ENCODE peak calls at places on chromosomes 16 and 17, in five cellular contexts. H is mammary epithelial cell, K is fibroblast of lung, N is PC-9, Z is PC-3. L is an unnamed sample.

GRCh38 chr17:29278692-29279091 is 15.3 kb downstream of the NUFIP2 start:
- DNase-seq in H (no peak), K (no peak), N (no peak), Z (no peak), L (no peak)

GRCh38 chr17:15298176-15298575 is 33.0 kb upstream of the PMP22 start:
- DNase-seq in H (peak), K (peak), N (no peak), Z (peak), L (peak)

GRCh38 chr17:42167807-42168206 is 13.0 kb upstream of the RAB5C start:
- DNase-seq in H (no peak), K (no peak), N (no peak), Z (no peak), L (no peak)

GRCh38 chr16:74865922-74866598 is 91.4 kb upstream of the FA2H start:
- DNase-seq in H (no peak), K (peak), N (no peak), Z (no peak), L (no peak)

GRCh38 chr16:15765880-15766279 is 90.9 kb downstream of the MYH11 start:
- DNase-seq in H (peak), K (peak), N (peak), Z (peak), L (peak)

GRCh38 chr17:42679492-42680330 is 1.9 kb downstream of the CCR10 start:
- DNase-seq in H (peak), K (peak), N (peak), Z (peak), L (peak)

GRCh38 chr17:79832211-79833109 is 6.8 kb downstream of the CBX4 start:
- DNase-seq in H (no peak), K (no peak), N (peak), Z (no peak), L (peak)

GRCh38 chr17:10698116-10698818 is 873 bp downstream of the ADPRM start:
- DNase-seq in H (peak), K (peak), N (no peak), Z (peak), L (peak)

GRCh38 chr17:28684963-28685362 is 23.0 kb downstream of the SUPT6H start:
- DNase-seq in H (no peak), K (peak), N (no peak), Z (peak), L (peak)

GRCh38 chr17:44820631-44821196 is 9.4 kb downstream of the GJC1 start:
- DNase-seq in H (peak), K (peak), N (peak), Z (peak), L (peak)

GRCh38 chr17:2058521-2059124 is 3.7 kb downstream of the HIC1 start:
- DNase-seq in H (no peak), K (peak), N (no peak), Z (no peak), L (no peak)

DNA sequence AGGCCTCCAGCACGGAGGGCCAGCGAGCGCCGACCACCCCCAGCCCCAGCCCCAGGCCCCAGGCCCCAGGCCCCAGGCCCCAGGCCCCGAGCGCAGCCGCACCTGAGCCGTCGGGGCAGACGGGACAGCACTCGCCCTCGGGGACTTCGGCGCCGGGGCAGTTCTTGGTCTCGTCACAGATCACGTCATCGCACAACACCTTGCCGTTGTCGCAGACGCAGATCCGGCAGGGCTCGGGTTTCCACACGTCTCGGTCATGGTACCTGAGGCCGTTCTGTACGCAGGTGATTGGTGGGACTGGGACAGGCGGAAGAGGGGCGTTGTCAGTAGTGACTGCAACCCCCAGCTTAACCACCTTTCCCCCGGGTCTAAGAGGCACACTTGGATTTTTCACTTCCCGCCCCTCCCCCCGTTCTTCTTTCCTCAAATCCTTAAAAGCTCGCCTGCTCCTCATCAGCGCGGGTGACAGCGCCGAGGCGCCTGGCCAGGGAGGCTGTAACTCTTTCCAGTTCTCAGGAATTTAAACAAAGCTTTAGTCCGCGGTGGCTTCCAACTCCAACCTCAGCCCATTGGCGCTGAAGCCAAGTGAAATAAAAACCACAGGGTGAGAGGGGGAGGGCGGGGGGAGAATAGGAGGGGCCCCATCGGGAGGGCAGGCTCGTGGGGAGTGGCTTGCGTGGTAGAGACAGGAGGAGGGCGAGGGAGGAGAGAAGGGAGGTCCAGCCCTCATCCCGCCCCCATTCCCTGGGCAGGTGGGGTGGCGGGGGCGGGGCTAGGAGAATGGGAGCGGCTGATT is 1.6 kb downstream of the COL1A1 start:
- DNase-seq in H (peak), K (peak), N (peak), Z (peak), L (peak)
- TF ChIP-seq EZH2 in H (no peak), K (no peak), N (no peak), Z (no peak), L (no peak)

DNA sequence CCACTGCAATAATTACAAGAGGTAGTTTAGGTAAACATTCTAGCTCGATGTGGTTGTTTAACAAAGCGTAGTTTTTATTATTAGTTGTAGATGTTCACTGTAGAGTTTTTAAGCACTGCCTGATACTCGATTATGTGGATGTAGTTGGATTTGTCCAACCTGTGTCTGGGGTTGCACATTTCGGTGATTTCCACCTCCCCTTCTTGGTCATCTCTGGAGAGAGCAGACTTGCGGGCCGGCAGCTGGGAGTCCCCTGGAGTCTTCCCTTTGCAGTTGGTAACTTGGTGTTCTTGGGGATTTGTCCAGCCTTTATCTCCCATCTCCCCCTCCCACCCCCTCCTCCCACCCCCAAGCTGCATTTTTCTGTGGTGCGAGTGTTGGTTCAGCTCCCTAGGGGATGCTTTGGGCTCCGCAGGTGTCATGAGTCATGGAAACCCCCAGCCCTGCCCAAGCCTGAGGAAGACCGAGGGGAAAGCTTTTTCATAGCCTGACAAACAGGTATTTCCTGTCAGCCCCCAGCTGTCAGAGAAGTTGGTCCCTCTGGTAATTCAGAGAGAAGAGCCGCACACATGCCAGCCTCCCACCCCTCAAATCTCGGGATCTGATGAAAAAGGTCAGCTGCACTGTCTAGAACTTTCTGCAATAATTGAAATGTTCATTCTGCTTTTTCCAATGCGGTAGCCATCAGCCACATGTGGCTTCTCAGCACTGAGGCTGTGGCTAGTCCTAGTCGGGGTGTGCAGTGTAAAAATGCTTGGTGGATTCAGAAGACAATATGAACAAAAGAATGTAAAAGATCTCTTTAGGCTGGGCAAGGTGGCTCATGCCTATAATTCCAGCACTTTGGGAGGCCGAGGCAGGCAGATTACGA is 50.3 kb downstream of the KSR1 start:
- DNase-seq in H (no peak), K (no peak), N (peak), Z (peak), L (peak)
- H3K27ac ChIP-seq in H (no peak), K (no peak), N (peak), Z (no peak), L (no peak)

DNA sequence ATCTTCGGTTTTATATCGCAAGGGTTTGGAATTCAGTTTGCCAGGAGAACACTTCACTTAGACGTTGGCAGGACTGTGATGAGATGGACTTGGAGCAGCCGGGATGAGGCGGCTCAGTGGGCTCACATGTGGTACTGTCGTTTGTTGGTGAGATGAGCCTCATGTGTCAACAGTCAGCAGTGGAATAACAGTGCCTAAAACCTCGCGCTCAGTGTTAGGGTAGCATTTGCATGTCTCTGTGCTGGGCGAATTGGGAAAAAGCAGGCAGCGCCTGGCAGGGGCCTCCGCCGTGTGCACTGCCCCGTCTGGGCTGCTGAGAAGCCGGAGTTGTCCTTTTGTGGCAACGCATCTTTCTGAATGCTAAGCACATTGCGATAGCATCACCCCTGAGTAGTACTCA is 49.7 kb downstream of the CRISPLD2 start:
- DNase-seq in H (no peak), K (no peak), N (no peak), Z (no peak), L (no peak)
- TF ChIP-seq EZH2 in H (no peak), K (no peak), N (no peak), Z (no peak), L (no peak)

DNA sequence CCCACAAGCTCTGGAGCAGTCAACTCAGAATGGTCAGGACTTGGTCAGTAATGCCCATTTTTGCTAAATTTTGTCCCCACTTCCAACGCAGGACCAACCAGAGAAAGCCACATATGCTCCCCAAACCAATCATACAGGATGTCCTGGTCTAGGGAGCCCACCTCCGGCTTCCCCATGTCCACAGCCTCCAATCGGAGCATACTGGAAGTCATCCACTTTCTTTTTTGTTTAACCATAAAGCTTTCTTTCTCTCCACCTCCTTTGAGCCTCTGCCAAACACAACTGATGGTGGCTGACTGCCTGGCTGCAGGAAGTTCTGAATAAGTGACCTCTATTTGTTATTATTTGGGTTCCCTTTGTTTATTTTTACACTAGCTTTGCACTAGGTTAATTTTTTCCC is 549.1 kb downstream of the WWOX start:
- DNase-seq in H (no peak), K (peak), N (no peak), Z (no peak), L (no peak)
- H3K27ac ChIP-seq in H (no peak), K (no peak), N (no peak), Z (no peak), L (no peak)

L was measured in A673.